ENCODE peak calls at places on chromosomes 6 and 20, in nine cellular contexts. C is tibial artery, J is pancreas, O is suprapubic skin, G is NCI-H345, M is C1 segment of cervical spinal cord, E is iris pigment epithelial cell, T is NCI-H187, U is NCI-H446 treated with DMSO at 0.1 percent for 48 hours. W is an unnamed sample.

GRCh38 chr6:6751615-6752014 is 163.1 kb downstream of the LY86 start:
- DNase-seq in G (no peak), J (no peak), O (no peak), E (no peak), C (no peak), T (no peak), U (no peak), M (no peak), W (no peak)

GRCh38 chr6:25995507-25995906 is 32.9 kb downstream of the TRIM38 start:
- DNase-seq in T (no peak), E (no peak), C (no peak), J (no peak), U (no peak), M (no peak), O (no peak), G (no peak), W (no peak)

GRCh38 chr6:37946021-37946420 is 126.5 kb downstream of the ZFAND3 start:
- DNase-seq in C (no peak), M (no peak), E (no peak), G (peak; percentile 6), T (no peak), J (no peak), U (no peak), O (no peak), W (no peak)

GRCh38 chr20:9092101-9092500 is 23.2 kb downstream of the PLCB4 start:
- DNase-seq in G (no peak), U (no peak), O (no peak), J (no peak), M (no peak), C (no peak), E (no peak), T (no peak), W (no peak)

GRCh38 chr6:44569931-44570385 is 182.5 kb downstream of the CDC5L start:
- DNase-seq in E (no peak), C (peak; percentile 77), O (no peak), G (no peak), J (no peak), T (no peak), U (no peak), M (no peak), W (no peak)

GRCh38 chr20:44837949-44838348 is 27.6 kb upstream of the RIMS4 start:
- DNase-seq in T (no peak), C (no peak), M (no peak), E (no peak), J (no peak), G (no peak), O (no peak), U (no peak), W (no peak)

GRCh38 chr20:48463096-48463710 is 364.6 kb downstream of the PREX1 start:
- DNase-seq in E (no peak), M (no peak), J (no peak), C (no peak), T (no peak), U (peak; percentile 90), G (no peak), O (no peak), W (no peak)

GRCh38 chr20:38671186-38671585 is 53.1 kb upstream of the SLC32A1 start:
- DNase-seq in C (no peak), T (no peak), J (no peak), U (no peak), E (no peak), O (no peak), M (no peak), G (no peak), W (no peak)

GRCh38 chr20:44071057-44071456 is 115.9 kb downstream of the JPH2 start:
- DNase-seq in O (no peak), M (no peak), C (peak; percentile 24), T (no peak), J (no peak), U (no peak), E (no peak), G (no peak), W (no peak)

GRCh38 chr20:25066386-25066785 is 8.4 kb upstream of the ACSS1 start:
- DNase-seq in T (no peak), G (peak; percentile 78), C (peak; percentile 56), E (no peak), J (peak; percentile 60), U (no peak), O (no peak), M (no peak), W (no peak)

GRCh38 chr6:52285174-52286068 is 879 bp upstream of the MCM3 start:
- DNase-seq in J (no peak), M (no peak), G (peak; percentile 7), C (no peak), U (peak; percentile 10), O (no peak), T (no peak), E (peak; percentile 20), W (no peak)

GRCh38 chr6:13331516-13332348 is 3.4 kb upstream of the TBC1D7 start:
- DNase-seq in G (no peak), M (no peak), T (no peak), O (no peak), U (no peak), J (no peak), C (no peak), E (peak; percentile 27), W (no peak)

GRCh38 chr6:42010185-42010872 is 40.0 kb upstream of the TAF8 start:
- DNase-seq in C (no peak), G (no peak), M (no peak), O (peak; percentile 50), E (peak; percentile 8), T (no peak), J (no peak), U (no peak), W (no peak)

GRCh38 chr6:72946766-72947165 is 278.5 kb downstream of the KHDC1L start:
- DNase-seq in U (no peak), M (no peak), G (no peak), C (no peak), O (no peak), T (no peak), J (no peak), E (peak; percentile 95), W (no peak)

GRCh38 chr6:7262746-7263335 is 50.2 kb downstream of the SSR1 start:
- DNase-seq in E (no peak), G (no peak), M (no peak), U (no peak), C (peak; percentile 47), J (no peak), O (peak; percentile 32), T (no peak), W (no peak)

GRCh38 chr20:15760217-15760567 is 813.1 kb downstream of the KIF16B start:
- DNase-seq in G (no peak), M (no peak), J (no peak), E (no peak), C (no peak), U (no peak), T (no peak), O (no peak), W (no peak)